ENCODE peak calls at places on chromosomes 2 and 18, in six cellular contexts. C is ovary, P is cardiac fibroblast, A is pancreas, U is PC-3, V is lower leg skin. K is an unnamed sample.
A peak's percentile ranks its signal among the peaks of the same experiment; 100 is the strongest.

GRCh38 chr2:27573452-27573851 is 9.4 kb upstream of the ZNF512 start:
- DNase-seq in C (no peak), P (peak; percentile 51), A (no peak), U (no peak), V (no peak), K (no peak)

GRCh38 chr2:232872826-232873225 is 2.8 kb downstream of the SNORC start:
- DNase-seq in C (no peak), P (no peak), A (no peak), U (no peak), V (no peak), K (no peak)

GRCh38 chr2:64036343-64036742 is 17.1 kb upstream of the VPS54 start:
- DNase-seq in C (no peak), P (peak; percentile 56), A (no peak), U (peak; percentile 74), V (no peak), K (no peak)

GRCh38 chr2:26770986-26771586 is 7.0 kb downstream of the SLC35F6 start:
- DNase-seq in C (peak; percentile 73), P (peak; percentile 93), A (peak; percentile 69), U (peak; percentile 52), V (peak; percentile 93), K (no peak)

GRCh38 chr2:208441951-208442350 is 35.4 kb downstream of the PTH2R start:
- DNase-seq in C (no peak), P (no peak), A (no peak), U (no peak), V (no peak), K (no peak)

GRCh38 chr2:18910843-18911242 is 321.5 kb upstream of the NT5C1B start:
- DNase-seq in C (no peak), P (peak; percentile 76), A (no peak), U (peak; percentile 35), V (no peak), K (no peak)

GRCh38 chr2:201158111-201158929 is 24.6 kb upstream of the CASP10 start:
- DNase-seq in C (peak; percentile 53), P (peak; percentile 93), A (no peak), U (peak; percentile 86), V (peak; percentile 72), K (no peak)

GRCh38 chr2:177434475-177434874 is 41.9 kb downstream of the AGPS start:
- DNase-seq in C (no peak), P (no peak), A (no peak), U (no peak), V (no peak), K (no peak)

GRCh38 chr2:233556756-233557736 is 9.5 kb downstream of the USP40 start:
- DNase-seq in C (no peak), P (peak; percentile 61), A (no peak), U (peak; percentile 65), V (no peak), K (no peak)

GRCh38 chr2:218245214-218245613 is 15.6 kb upstream of the GPBAR1 start:
- DNase-seq in C (no peak), P (no peak), A (no peak), U (no peak), V (no peak), K (no peak)

GRCh38 chr2:64526034-64526433 is 1.9 kb downstream of the AFTPH start:
- DNase-seq in C (no peak), P (no peak), A (no peak), U (no peak), V (no peak), K (no peak)

GRCh38 chr2:215430528-215431187 is 5.2 kb downstream of the FN1 start:
- DNase-seq in C (no peak), P (peak; percentile 80), A (no peak), U (no peak), V (no peak), K (no peak)

DNA sequence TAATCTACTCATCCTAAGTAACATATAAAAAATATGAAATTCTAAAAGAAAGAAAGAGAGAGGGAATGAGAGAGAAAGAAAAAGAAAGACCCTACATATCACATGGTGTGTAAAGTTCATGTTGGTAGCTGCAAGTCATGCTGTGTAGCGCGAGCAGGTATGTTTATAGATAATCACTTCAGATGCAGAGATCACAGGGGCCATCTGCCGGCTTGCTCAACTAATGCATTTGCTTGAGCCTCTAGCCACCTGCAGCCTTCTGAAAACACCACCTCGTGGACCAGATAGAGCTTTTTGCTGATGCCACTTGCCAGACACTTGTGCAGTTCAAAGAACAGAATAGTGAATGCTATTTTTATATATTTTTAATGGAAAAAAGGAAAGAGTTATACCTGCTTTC is 37.6 kb downstream of the CDH7 start:
- DNase-seq in C (no peak), P (no peak), A (no peak), U (peak; percentile 63), V (no peak), K (no peak)
- H3K4me3 ChIP-seq in C (no peak overlapping the region), P (no peak overlapping the region), A (no peak overlapping the region), U (no peak overlapping the region), V (no peak overlapping the region), K (no peak overlapping the region)

GRCh38 chr2:55048925-55049793 is 1.1 kb downstream of the RTN4 start:
- DNase-seq in C (peak; percentile 91), P (peak; percentile 86), A (peak; percentile 86), U (peak; percentile 72), V (peak; percentile 98), K (peak; percentile 94)

GRCh38 chr2:55051026-55051866 is 995 bp upstream of the RTN4 start:
- DNase-seq in C (peak; percentile 65), P (peak; percentile 97), A (no peak), U (peak; percentile 99), V (peak; percentile 92), K (peak; percentile 82)

GRCh38 chr2:55049794-55050132 is 488 bp downstream of the RTN4 start:
- DNase-seq in C (no peak), P (no peak), A (peak; percentile 82), U (no peak), V (no peak), K (no peak)

GRCh38 chr2:55048514-55048924 is 1.7 kb downstream of the RTN4 start:
- DNase-seq in C (peak; percentile 29), P (peak; percentile 49), A (no peak), U (peak; percentile 47), V (no peak), K (no peak)

DNA sequence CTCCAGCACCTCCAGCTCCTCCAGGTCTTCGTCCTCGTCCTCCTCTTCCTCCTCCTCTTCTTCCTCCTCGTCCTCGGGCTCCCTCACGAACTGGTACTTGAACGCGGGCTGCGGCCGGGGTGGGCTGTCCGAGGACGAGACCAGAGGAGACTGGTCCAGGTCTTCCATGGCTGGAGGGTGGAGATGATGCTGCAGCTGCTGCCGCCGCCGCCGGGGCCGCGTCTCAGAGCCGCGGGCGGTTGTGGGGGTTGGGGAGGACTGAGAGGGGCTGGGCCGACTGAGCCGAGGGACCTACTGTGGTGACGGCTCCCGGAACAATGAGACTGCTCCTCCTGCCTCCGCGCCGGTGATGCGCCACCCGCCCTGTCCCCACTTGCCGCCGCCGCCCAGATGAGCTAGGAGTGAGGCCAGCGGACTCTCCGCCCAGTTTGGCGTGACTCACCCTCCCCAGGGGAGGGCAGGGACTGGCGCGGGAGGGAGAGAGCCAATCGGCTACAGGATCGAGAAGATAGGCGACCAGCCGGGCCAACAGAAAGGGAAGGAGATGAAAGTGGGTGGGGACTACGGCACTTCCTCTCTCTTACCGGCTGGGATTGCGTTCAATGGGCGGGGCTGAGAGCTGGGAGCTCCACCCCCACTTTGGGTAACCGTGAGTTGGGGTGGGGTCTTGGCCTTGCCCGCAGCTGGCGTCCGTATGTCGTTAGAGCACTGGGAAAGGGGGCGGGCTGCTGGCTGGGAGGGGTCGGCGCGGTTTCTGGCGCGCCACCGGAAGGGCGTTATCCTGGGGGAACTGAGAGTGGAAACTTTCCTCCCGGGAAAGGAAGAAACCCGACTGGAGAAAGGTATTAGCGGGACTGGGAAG is at the start of gene RTN4:
- DNase-seq in C (peak; percentile 98), P (peak; percentile 100), A (peak; percentile 98), U (peak; percentile 99), V (peak; percentile 100), K (peak; percentile 100)
- TF ChIP-seq CTCF in C (no peak), P (peak; percentile 37), A (no peak), U (no peak), V (no peak), K (no peak)

GRCh38 chr2:212915121-212915782 is 236.2 kb downstream of the IKZF2 start:
- DNase-seq in C (no peak), P (no peak), A (no peak), U (peak; percentile 71), V (no peak), K (no peak)

GRCh38 chr2:212921711-212922110 is 229.7 kb downstream of the IKZF2 start:
- DNase-seq in C (no peak), P (no peak), A (no peak), U (no peak), V (no peak), K (no peak)

GRCh38 chr2:212921061-212921460 is 230.4 kb downstream of the IKZF2 start:
- DNase-seq in C (no peak), P (no peak), A (no peak), U (no peak), V (no peak), K (no peak)

GRCh38 chr2:212919238-212919637 is 232.2 kb downstream of the IKZF2 start:
- DNase-seq in C (no peak), P (no peak), A (no peak), U (peak; percentile 73), V (no peak), K (no peak)

DNA sequence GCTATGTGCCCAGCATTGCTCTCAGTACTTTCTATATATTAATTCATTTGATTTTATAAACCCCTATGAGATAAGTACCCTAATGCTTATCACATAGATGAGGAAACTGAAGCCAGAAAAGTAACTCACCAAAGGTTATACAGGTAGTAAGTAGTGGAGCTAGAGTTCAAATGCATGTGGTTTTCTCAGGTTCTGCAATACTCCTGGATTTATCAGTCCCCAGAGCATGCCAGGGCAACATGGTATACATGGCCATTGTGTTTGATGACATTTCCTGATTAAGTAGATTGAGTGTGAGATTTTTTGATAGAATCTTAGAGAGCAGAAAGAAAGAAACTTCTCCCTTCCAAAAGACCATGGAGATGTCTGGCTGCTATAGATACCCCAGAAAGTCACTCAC is 233.1 kb downstream of the IKZF2 start:
- DNase-seq in C (no peak), P (no peak), A (no peak), U (no peak), V (no peak), K (no peak)
- H3K4me3 ChIP-seq in C (no peak overlapping the region), P (no peak overlapping the region), A (no peak overlapping the region), U (no peak overlapping the region), V (no peak overlapping the region), K (no peak overlapping the region)

GRCh38 chr2:161423351-161424178 is 7.5 kb downstream of the TBR1 start:
- DNase-seq in C (peak; percentile 15), P (no peak), A (peak; percentile 65), U (no peak), V (no peak), K (no peak)

GRCh38 chr2:161426416-161426787 is 10.3 kb downstream of the TBR1 start:
- DNase-seq in C (no peak), P (no peak), A (no peak), U (no peak), V (no peak), K (no peak)

GRCh38 chr2:161425966-161426365 is 9.9 kb downstream of the TBR1 start:
- DNase-seq in C (no peak), P (no peak), A (no peak), U (no peak), V (no peak), K (no peak)

GRCh38 chr2:161424179-161424763 is 8.2 kb downstream of the TBR1 start:
- DNase-seq in C (no peak), P (no peak), A (no peak), U (no peak), V (no peak), K (no peak)

DNA sequence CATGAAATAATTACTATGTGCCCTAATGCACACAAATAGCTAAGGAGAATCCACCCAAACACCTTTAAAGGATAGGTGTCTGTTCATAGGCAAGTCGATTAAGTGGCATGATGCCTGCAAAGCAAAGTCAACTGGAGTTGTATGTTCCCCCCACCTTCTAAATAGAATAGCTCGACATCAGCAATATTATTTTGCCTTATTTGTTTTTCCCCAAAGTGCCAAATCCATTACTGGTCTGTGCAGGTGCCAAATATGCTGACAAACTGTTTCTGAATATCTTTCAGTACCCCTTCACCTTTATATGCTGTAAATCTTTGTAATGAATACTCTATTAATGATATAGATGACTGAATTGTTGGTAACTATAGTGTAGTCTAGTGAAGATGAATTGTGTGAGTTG is 8.9 kb downstream of the TBR1 start:
- DNase-seq in C (no peak), P (no peak), A (no peak), U (no peak), V (no peak), K (no peak)
- TF ChIP-seq CTCF in C (no peak), P (no peak), A (no peak), U (no peak), V (no peak), K (no peak)